ENCODE peak calls at places on chromosomes 11 and 22, in eight cellular contexts. O is fibroblast of lung, Y is OCI-LY7, G is AG04450, T is tibial artery, L is GM12865, V is mucosa of descending colon, N is AG04449. W is an unnamed sample.

GRCh38 chr11:121606354-121606753 is 153.6 kb upstream of the SORL1-AS1 start:
- DNase-seq in Y (no peak), N (no peak), L (no peak), T (no peak), V (no peak), O (no peak), G (no peak), W (no peak)

GRCh38 chr11:48103621-48104561 is 112.7 kb upstream of the OR4B1 start:
- DNase-seq in L (no peak), G (no peak), V (peak; percentile 61), O (no peak), N (no peak), Y (no peak), T (no peak), W (no peak)

GRCh38 chr11:72326151-72326842 is 82.3 kb upstream of the PHOX2A start:
- DNase-seq in L (no peak), N (peak; percentile 26), G (no peak), V (no peak), O (peak; percentile 29), T (no peak), Y (no peak), W (no peak)

GRCh38 chr22:37735054-37735453 is 38.2 kb downstream of the TRIOBP start:
- DNase-seq in L (no peak), O (peak; percentile 37), V (peak; percentile 59), G (no peak), T (no peak), Y (no peak), N (no peak), W (no peak)

GRCh38 chr11:9232482-9232881 is 32.7 kb downstream of the DENND5A start:
- DNase-seq in N (no peak), Y (no peak), T (no peak), V (no peak), G (no peak), O (no peak), L (no peak), W (no peak)

GRCh38 chr11:6843670-6844069 is 1.8 kb upstream of the OR10A5 start:
- DNase-seq in V (no peak), N (no peak), Y (no peak), G (no peak), T (no peak), L (no peak), O (no peak), W (no peak)

GRCh38 chr11:38900156-38900679 is 2302.2 kb upstream of the RAG2 start:
- DNase-seq in G (no peak), O (no peak), L (no peak), T (no peak), Y (no peak), V (no peak), N (no peak), W (no peak)

GRCh38 chr22:49574861-49575702 is 252.6 kb downstream of the BRD1 start:
- DNase-seq in Y (no peak), V (no peak), G (no peak), T (no peak), O (no peak), N (no peak), L (no peak), W (no peak)

GRCh38 chr22:40739723-40740122 is 60.4 kb downstream of the MCHR1 start:
- DNase-seq in V (no peak), G (no peak), N (no peak), Y (no peak), T (no peak), L (no peak), O (no peak), W (no peak)

GRCh38 chr11:7577883-7578242 is 64.1 kb downstream of the PPFIBP2 start:
- DNase-seq in V (no peak), O (peak; percentile 47), L (no peak), Y (no peak), T (no peak), G (no peak), N (no peak), W (peak; percentile 55)

GRCh38 chr22:39522567-39523300 is 2.4 kb downstream of the ATF4 start:
- DNase-seq in T (no peak), V (peak; percentile 71), G (no peak), N (no peak), Y (peak; percentile 44), O (peak; percentile 71), L (peak; percentile 65), W (no peak)

GRCh38 chr11:127385071-127385470 is 384.5 kb upstream of the KIRREL3 start:
- DNase-seq in N (no peak), V (no peak), G (no peak), O (no peak), T (no peak), L (no peak), Y (no peak), W (no peak)

GRCh38 chr11:121418625-121419114 is 33.4 kb upstream of the SORL1 start:
- DNase-seq in Y (peak; percentile 94), T (peak; percentile 45), L (peak; percentile 29), V (peak; percentile 31), O (no peak), G (no peak), N (no peak), W (no peak)

GRCh38 chr11:17275376-17276235 is 933 bp upstream of the NUCB2 start:
- DNase-seq in O (no peak), V (no peak), T (no peak), N (no peak), L (no peak), Y (peak; percentile 26), G (no peak), W (no peak)

GRCh38 chr11:107916671-107917241 is 11.5 kb upstream of the RAB39A start:
- DNase-seq in L (peak; percentile 48), N (no peak), V (peak; percentile 52), O (peak; percentile 14), G (no peak), T (no peak), Y (peak; percentile 40), W (peak; percentile 9)

GRCh38 chr11:8338138-8338537 is 74.5 kb upstream of the LMO1 start:
- DNase-seq in L (peak; percentile 47), Y (peak; percentile 21), N (no peak), G (no peak), O (peak; percentile 19), V (peak; percentile 71), T (no peak), W (no peak)

GRCh38 chr22:37163618-37164534 is 14.2 kb upstream of the IL2RB start:
- DNase-seq in G (no peak), T (no peak), L (peak; percentile 96), V (no peak), N (no peak), Y (no peak), O (no peak), W (no peak)

GRCh38 chr11:11895672-11896071 is 53.9 kb downstream of the USP47 start:
- DNase-seq in V (no peak), L (no peak), O (peak; percentile 42), T (no peak), N (no peak), G (no peak), Y (no peak), W (no peak)

GRCh38 chr11:11898648-11899047 is 56.9 kb downstream of the USP47 start:
- DNase-seq in G (no peak), Y (no peak), N (no peak), L (no peak), O (no peak), V (no peak), T (no peak), W (no peak)

GRCh38 chr11:11901917-11902316 is 60.1 kb downstream of the USP47 start:
- DNase-seq in T (no peak), V (no peak), G (no peak), O (no peak), N (no peak), L (no peak), Y (no peak), W (no peak)

GRCh38 chr11:11894486-11894885 is 52.7 kb downstream of the USP47 start:
- DNase-seq in L (no peak), T (no peak), Y (no peak), G (no peak), N (no peak), V (no peak), O (no peak), W (no peak)

DNA sequence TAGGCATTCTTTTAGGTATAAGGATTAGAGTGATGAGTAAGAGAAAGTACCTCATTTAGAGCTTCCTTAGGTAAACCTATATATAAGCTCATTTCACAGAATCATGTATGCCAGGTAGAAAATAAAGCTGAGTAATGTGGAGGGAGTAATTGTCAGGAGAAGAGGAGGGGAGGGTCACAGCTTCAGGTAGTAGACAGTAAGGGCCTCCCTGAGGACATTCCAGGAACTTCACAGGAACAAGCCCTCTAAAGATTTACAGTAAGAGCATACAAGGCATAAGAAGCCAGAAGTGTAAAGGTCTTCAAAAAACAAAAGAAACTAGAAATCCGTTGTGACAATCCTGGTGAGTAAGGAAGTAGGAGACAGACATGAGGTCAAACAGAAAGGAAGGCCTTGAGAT is 57.6 kb downstream of the USP47 start:
- DNase-seq in O (no peak), T (no peak), Y (no peak), L (no peak), N (no peak), G (no peak), V (no peak), W (no peak)
- TF ChIP-seq CTCF in O (no peak), T (no peak), Y (peak; percentile 9), L (no peak), N (no peak), G (no peak), V (no peak), W (no peak)

DNA sequence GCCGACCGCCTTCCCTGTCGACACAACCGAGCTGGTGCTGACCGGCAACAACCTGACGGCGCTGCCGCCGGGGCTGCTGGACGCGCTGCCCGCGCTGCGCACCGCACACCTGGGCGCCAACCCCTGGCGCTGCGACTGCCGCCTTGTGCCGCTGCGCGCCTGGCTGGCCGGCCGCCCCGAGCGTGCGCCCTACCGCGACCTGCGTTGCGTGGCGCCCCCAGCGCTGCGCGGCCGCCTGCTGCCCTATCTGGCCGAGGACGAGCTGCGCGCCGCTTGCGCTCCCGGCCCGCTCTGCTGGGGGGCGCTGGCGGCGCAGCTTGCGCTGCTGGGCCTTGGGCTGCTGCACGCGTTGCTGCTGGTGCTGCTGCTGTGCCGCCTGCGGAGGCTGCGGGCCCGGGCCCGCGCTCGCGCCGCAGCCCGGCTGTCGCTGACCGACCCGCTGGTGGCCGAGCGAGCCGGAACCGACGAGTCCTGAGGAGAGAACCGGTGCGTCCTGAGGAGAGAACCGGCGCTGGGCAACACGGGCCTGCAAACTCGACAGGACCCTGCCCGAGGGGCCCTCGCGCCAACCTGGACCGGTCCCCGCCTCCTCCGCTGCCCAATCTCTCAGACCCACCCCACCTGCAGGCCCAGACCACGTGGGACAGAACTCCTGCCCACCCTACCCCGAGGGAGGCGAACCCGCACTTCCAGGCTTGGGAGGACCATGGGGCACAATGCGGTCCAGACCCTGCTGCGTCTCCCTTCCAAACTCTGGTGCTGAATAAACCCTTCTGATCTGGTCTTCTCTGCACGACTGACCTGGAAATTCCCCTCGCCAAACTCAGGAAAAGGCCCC is 870 bp downstream of the GP1BB start:
- DNase-seq in Y (peak; percentile 28), G (no peak), T (no peak), L (peak; percentile 37), N (no peak), O (no peak), V (no peak), W (no peak)
- H3K4me3 ChIP-seq in Y (no peak overlapping the region), G (no peak overlapping the region), T (no peak overlapping the region), L (no peak overlapping the region), N (no peak overlapping the region), O (no peak overlapping the region), V (no peak overlapping the region), W (no peak overlapping the region)

GRCh38 chr11:113694390-113694789 is 11.7 kb downstream of the TMPRSS5 start:
- DNase-seq in L (no peak), Y (no peak), G (no peak), T (no peak), N (no peak), V (no peak), O (no peak), W (no peak)
- TF ChIP-seq CTCF in L (no peak), Y (no peak), G (no peak), T (no peak), N (no peak), V (no peak), O (no peak), W (no peak)

GRCh38 chr11:68090287-68090686 is 30.9 kb downstream of the CHKA start:
- DNase-seq in T (no peak), V (no peak), N (no peak), L (no peak), O (no peak), G (no peak), Y (no peak), W (no peak)
- H3K4me3 ChIP-seq in T (no peak overlapping the region), V (no peak overlapping the region), N (no peak overlapping the region), L (no peak overlapping the region), O (no peak overlapping the region), G (no peak overlapping the region), Y (peak overlapping the region; percentile 19), W (no peak overlapping the region)